ENCODE peak calls at places on chromosomes 5 and 9, in ten cellular contexts. V, P, E, W, M, G, T, B, S and N are unnamed samples.

GRCh38 chr5:19853616-19854240 is 134.3 kb downstream of the CDH18 start:
- DNase-seq in V (peak; percentile 46), P (no peak), E (no peak), W (peak; percentile 63), M (peak; percentile 92), G (no peak), T (no peak), B (peak; percentile 46), S (no peak), N (no peak)

GRCh38 chr5:178194026-178194425 is 6.9 kb upstream of the GMCL2 start:
- DNase-seq in V (no peak), P (no peak), E (no peak), W (no peak), M (no peak), G (no peak), T (no peak), B (no peak), S (no peak), N (no peak)

GRCh38 chr5:62431735-62432617 is 19.4 kb downstream of the IPO11 start:
- DNase-seq in V (no peak), P (no peak), E (peak; percentile 48), W (no peak), M (peak; percentile 49), G (no peak), T (no peak), B (no peak), S (no peak), N (no peak)

GRCh38 chr5:178357127-178357526 is 124.5 kb upstream of the PHYKPL start:
- DNase-seq in V (no peak), P (no peak), E (no peak), W (no peak), M (no peak), G (no peak), T (no peak), B (no peak), S (peak; percentile 74), N (no peak)

GRCh38 chr5:59064256-59064655 is 481.4 kb downstream of the RAB3C start:
- DNase-seq in V (no peak), P (no peak), E (no peak), W (no peak), M (no peak), G (no peak), T (no peak), B (no peak), S (no peak), N (no peak)

GRCh38 chr5:128254789-128255188 is 171.2 kb downstream of the SLC12A2 start:
- DNase-seq in V (no peak), P (no peak), E (no peak), W (no peak), M (peak; percentile 27), G (peak; percentile 19), T (no peak), B (no peak), S (no peak), N (no peak)

GRCh38 chr5:81907012-81907411 is 64.8 kb upstream of the ATG10 start:
- DNase-seq in V (no peak), P (no peak), E (no peak), W (no peak), M (no peak), G (no peak), T (no peak), B (no peak), S (no peak), N (no peak)

GRCh38 chr5:154262376-154262775 is 71.8 kb downstream of the GALNT10 start:
- DNase-seq in V (no peak), P (no peak), E (no peak), W (no peak), M (no peak), G (no peak), T (no peak), B (no peak), S (no peak), N (no peak)

GRCh38 chr9:96441798-96442445 is 8.0 kb upstream of the HABP4 start:
- DNase-seq in V (no peak), P (peak; percentile 58), E (no peak), W (peak; percentile 59), M (peak; percentile 44), G (no peak), T (peak; percentile 68), B (no peak), S (no peak), N (no peak)

GRCh38 chr9:100098887-100099721 is at the start of the genes ERP44 and INVS:
- DNase-seq in V (peak; percentile 96), P (peak; percentile 97), E (peak; percentile 99), W (peak; percentile 97), M (peak; percentile 99), G (peak; percentile 100), T (peak; percentile 98), B (peak; percentile 89), S (peak; percentile 99), N (peak; percentile 97)

GRCh38 chr9:100098241-100098886 is 436 bp downstream of the ERP44 start:
- DNase-seq in V (peak; percentile 6), P (peak; percentile 87), E (peak; percentile 83), W (peak; percentile 75), M (peak; percentile 50), G (peak; percentile 64), T (peak; percentile 83), B (no peak), S (no peak), N (peak; percentile 46)

GRCh38 chr9:100099722-100100042 is 639 bp downstream of the INVS start:
- DNase-seq in V (no peak), P (no peak), E (no peak), W (no peak), M (no peak), G (no peak), T (peak; percentile 35), B (no peak), S (no peak), N (no peak)

GRCh38 chr9:100101608-100102007 is 2.6 kb downstream of the INVS start:
- DNase-seq in V (no peak), P (no peak), E (no peak), W (no peak), M (no peak), G (no peak), T (no peak), B (no peak), S (no peak), N (no peak)

DNA sequence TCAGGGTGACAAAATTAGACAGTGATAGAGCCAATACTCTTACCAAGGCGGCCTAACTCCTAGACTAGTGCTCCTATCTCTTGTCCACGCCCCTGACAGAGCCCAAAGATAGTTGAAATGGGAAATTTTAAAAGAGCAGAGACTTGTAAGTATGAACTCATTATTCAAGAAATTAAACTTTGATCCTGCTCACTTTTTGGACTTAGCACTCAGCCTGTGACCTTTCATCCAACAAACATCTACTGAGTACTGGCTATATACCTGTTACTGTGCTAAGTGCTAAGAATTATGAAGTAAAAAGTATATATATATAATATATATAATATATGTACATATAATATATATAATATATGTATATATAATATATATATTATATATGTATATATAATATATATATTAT is 1.2 kb downstream of the INVS start:
- DNase-seq in V (no peak), P (no peak), E (no peak), W (no peak), M (no peak), G (no peak), T (no peak), B (no peak), S (no peak), N (no peak)
- H3K4me3 ChIP-seq in V (peak overlapping the region; percentile 21), P (peak overlapping the region; percentile 87), E (no peak overlapping the region), W (peak overlapping the region; percentile 99), M (peak overlapping the region; percentile 81), G (no peak overlapping the region), T (peak overlapping the region; percentile 100), B (peak overlapping the region; percentile 98), S (no peak overlapping the region), N (peak overlapping the region; percentile 94)

DNA sequence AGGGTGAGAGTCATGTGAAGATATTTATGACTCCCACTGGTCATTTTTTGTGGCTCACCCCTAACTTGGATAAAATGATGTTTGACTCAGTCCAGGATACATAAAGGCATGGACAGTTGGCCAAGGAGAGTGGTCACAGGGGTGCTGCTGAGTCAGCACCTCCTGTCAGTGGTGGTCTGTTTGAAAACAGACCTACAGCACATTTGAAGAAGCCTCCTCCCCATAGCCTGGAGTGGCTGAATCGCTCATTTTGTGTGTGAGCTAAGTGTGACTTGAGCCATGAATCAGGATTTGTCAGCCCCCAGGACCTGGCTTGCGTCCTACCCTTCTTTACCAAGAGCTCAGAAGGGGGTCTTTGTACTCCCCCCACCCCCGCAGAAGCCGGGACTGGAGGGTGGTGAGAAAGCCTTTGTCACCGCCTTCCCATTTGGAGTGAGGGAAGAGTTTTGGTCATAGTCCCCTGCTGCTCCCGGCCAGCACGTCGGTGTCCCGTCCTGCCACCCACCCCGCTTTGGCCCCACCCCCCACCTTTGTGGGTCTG is 35.6 kb downstream of the TRIO start:
- DNase-seq in V (no peak), P (no peak), E (no peak), W (peak; percentile 87), M (peak; percentile 86), G (no peak), T (no peak), B (no peak), S (no peak), N (no peak)
- H3K4me3 ChIP-seq in V (no peak overlapping the region), P (no peak overlapping the region), E (no peak overlapping the region), W (peak overlapping the region; percentile 28), M (peak overlapping the region; percentile 26), G (no peak overlapping the region), T (no peak overlapping the region), B (no peak overlapping the region), S (no peak overlapping the region), N (no peak overlapping the region)

GRCh38 chr9:38065369-38066075 is 3.5 kb downstream of the SHB start:
- DNase-seq in V (no peak), P (no peak), E (no peak), W (no peak), M (no peak), G (no peak), T (no peak), B (no peak), S (no peak), N (no peak)
- H3K4me3 ChIP-seq in V (peak overlapping the region; percentile 93), P (peak overlapping the region; percentile 90), E (peak overlapping the region; percentile 88), W (peak overlapping the region; percentile 95), M (peak overlapping the region; percentile 92), G (peak overlapping the region; percentile 93), T (peak overlapping the region; percentile 95), B (peak overlapping the region; percentile 81), S (no peak overlapping the region), N (peak overlapping the region; percentile 98)

GRCh38 chr9:87605676-87606075 is 108.0 kb downstream of the DAPK1 start:
- DNase-seq in V (no peak), P (no peak), E (no peak), W (no peak), M (no peak), G (no peak), T (no peak), B (no peak), S (no peak), N (no peak)

GRCh38 chr9:87609002-87609401 is 111.3 kb downstream of the DAPK1 start:
- DNase-seq in V (no peak), P (no peak), E (no peak), W (no peak), M (no peak), G (no peak), T (no peak), B (no peak), S (no peak), N (no peak)

GRCh38 chr9:87607859-87608258 is 110.2 kb downstream of the DAPK1 start:
- DNase-seq in V (no peak), P (no peak), E (no peak), W (no peak), M (no peak), G (no peak), T (no peak), B (no peak), S (no peak), N (no peak)

GRCh38 chr9:87604886-87605588 is 107.4 kb downstream of the DAPK1 start:
- DNase-seq in V (no peak), P (no peak), E (no peak), W (no peak), M (no peak), G (no peak), T (no peak), B (no peak), S (no peak), N (no peak)

GRCh38 chr9:87606921-87607521 is 109.4 kb downstream of the DAPK1 start:
- DNase-seq in V (no peak), P (peak; percentile 89), E (no peak), W (no peak), M (peak; percentile 84), G (no peak), T (no peak), B (no peak), S (no peak), N (no peak)
- H3K4me3 ChIP-seq in V (no peak overlapping the region), P (no peak overlapping the region), E (no peak overlapping the region), W (no peak overlapping the region), M (no peak overlapping the region), G (no peak overlapping the region), T (no peak overlapping the region), B (no peak overlapping the region), S (no peak overlapping the region), N (no peak overlapping the region)